ENCODE peak calls at places on chromosomes 3 and 15, in five cellular contexts. One of them, this sample, is unnamed.

GRCh38 chr3:131224886-131225550 is 156.6 kb upstream of the NUDT16 start:
- DNase-seq in astrocyte of the spinal cord: peak; percentile 65
- DNase-seq in brain microvascular endothelial cell: peak; percentile 67
- DNase-seq in breast epithelium: no peak
- DNase-seq in cardiac muscle cell: no peak
- DNase-seq in this sample: peak; percentile 61

GRCh38 chr3:12973827-12974226 is 99.4 kb downstream of the IQSEC1 start:
- DNase-seq in cardiac muscle cell: no peak
- DNase-seq in breast epithelium: no peak
- DNase-seq in astrocyte of the spinal cord: no peak
- DNase-seq in brain microvascular endothelial cell: no peak
- DNase-seq in this sample: no peak

GRCh38 chr3:72131899-72132298 is 347.0 kb upstream of the PROK2 start:
- DNase-seq in breast epithelium: no peak
- DNase-seq in cardiac muscle cell: no peak
- DNase-seq in astrocyte of the spinal cord: no peak
- DNase-seq in brain microvascular endothelial cell: no peak
- DNase-seq in this sample: no peak

GRCh38 chr3:56761887-56762605 is 39.7 kb downstream of the ARHGEF3 start:
- DNase-seq in cardiac muscle cell: no peak
- DNase-seq in brain microvascular endothelial cell: no peak
- DNase-seq in breast epithelium: no peak
- DNase-seq in astrocyte of the spinal cord: peak; percentile 26
- DNase-seq in this sample: peak; percentile 54

GRCh38 chr15:28122038-28122949 is 23.2 kb upstream of the OCA2 start:
- DNase-seq in brain microvascular endothelial cell: no peak
- DNase-seq in breast epithelium: no peak
- DNase-seq in cardiac muscle cell: no peak
- DNase-seq in astrocyte of the spinal cord: no peak
- DNase-seq in this sample: no peak

GRCh38 chr15:25469377-25469776 is 30.6 kb upstream of the UBE3A start:
- DNase-seq in breast epithelium: no peak
- DNase-seq in astrocyte of the spinal cord: no peak
- DNase-seq in cardiac muscle cell: no peak
- DNase-seq in brain microvascular endothelial cell: no peak
- DNase-seq in this sample: peak; percentile 26

GRCh38 chr3:40920041-40920440 is 279.3 kb upstream of the CTNNB1 start:
- DNase-seq in astrocyte of the spinal cord: peak; percentile 79
- DNase-seq in cardiac muscle cell: no peak
- DNase-seq in brain microvascular endothelial cell: peak; percentile 52
- DNase-seq in breast epithelium: no peak
- DNase-seq in this sample: peak; percentile 58

GRCh38 chr3:146142757-146143156 is 18.2 kb downstream of the PLOD2 start:
- DNase-seq in cardiac muscle cell: peak; percentile 26
- DNase-seq in astrocyte of the spinal cord: peak; percentile 66
- DNase-seq in breast epithelium: no peak
- DNase-seq in brain microvascular endothelial cell: peak; percentile 64
- DNase-seq in this sample: peak; percentile 71

GRCh38 chr15:88476635-88477038 is 9.1 kb downstream of the MRPS11 start:
- DNase-seq in breast epithelium: no peak
- DNase-seq in cardiac muscle cell: peak; percentile 63
- DNase-seq in brain microvascular endothelial cell: peak; percentile 20
- DNase-seq in astrocyte of the spinal cord: peak; percentile 33
- DNase-seq in this sample: peak; percentile 68

GRCh38 chr3:156816794-156817741 is 9.1 kb upstream of the LEKR1 start:
- DNase-seq in brain microvascular endothelial cell: peak; percentile 91
- DNase-seq in astrocyte of the spinal cord: peak; percentile 73
- DNase-seq in breast epithelium: peak; percentile 79
- DNase-seq in cardiac muscle cell: peak; percentile 91
- DNase-seq in this sample: peak; percentile 59

GRCh38 chr3:48560648-48561018 is 2.9 kb downstream of the UCN2 start:
- DNase-seq in astrocyte of the spinal cord: no peak
- DNase-seq in brain microvascular endothelial cell: no peak
- DNase-seq in cardiac muscle cell: peak; percentile 79
- DNase-seq in breast epithelium: no peak
- DNase-seq in this sample: no peak

GRCh38 chr3:48561045-48561736 is 2.4 kb downstream of the UCN2 start:
- DNase-seq in brain microvascular endothelial cell: peak; percentile 42
- DNase-seq in breast epithelium: no peak
- DNase-seq in cardiac muscle cell: peak; percentile 92
- DNase-seq in astrocyte of the spinal cord: peak; percentile 69
- DNase-seq in this sample: peak; percentile 66

GRCh38 chr3:48555949-48556795 is 431 bp downstream of the PFKFB4 start:
- DNase-seq in brain microvascular endothelial cell: no peak
- DNase-seq in cardiac muscle cell: no peak
- DNase-seq in astrocyte of the spinal cord: no peak
- DNase-seq in breast epithelium: no peak
- DNase-seq in this sample: no peak

GRCh38 chr3:48556796-48557626 is at the start of gene PFKFB4:
- DNase-seq in cardiac muscle cell: peak; percentile 99
- DNase-seq in breast epithelium: peak; percentile 99
- DNase-seq in brain microvascular endothelial cell: peak; percentile 99
- DNase-seq in astrocyte of the spinal cord: peak; percentile 99
- DNase-seq in this sample: peak; percentile 99

GRCh38 chr3:48558446-48559134 is 2.0 kb upstream of the PFKFB4 start:
- DNase-seq in astrocyte of the spinal cord: no peak
- DNase-seq in cardiac muscle cell: no peak
- DNase-seq in breast epithelium: no peak
- DNase-seq in brain microvascular endothelial cell: no peak
- DNase-seq in this sample: no peak
- TF ChIP-seq CTCF in astrocyte of the spinal cord: no peak
- TF ChIP-seq CTCF in cardiac muscle cell: no peak
- TF ChIP-seq CTCF in breast epithelium: no peak
- TF ChIP-seq CTCF in brain microvascular endothelial cell: no peak
- TF ChIP-seq CTCF in this sample: no peak

DNA sequence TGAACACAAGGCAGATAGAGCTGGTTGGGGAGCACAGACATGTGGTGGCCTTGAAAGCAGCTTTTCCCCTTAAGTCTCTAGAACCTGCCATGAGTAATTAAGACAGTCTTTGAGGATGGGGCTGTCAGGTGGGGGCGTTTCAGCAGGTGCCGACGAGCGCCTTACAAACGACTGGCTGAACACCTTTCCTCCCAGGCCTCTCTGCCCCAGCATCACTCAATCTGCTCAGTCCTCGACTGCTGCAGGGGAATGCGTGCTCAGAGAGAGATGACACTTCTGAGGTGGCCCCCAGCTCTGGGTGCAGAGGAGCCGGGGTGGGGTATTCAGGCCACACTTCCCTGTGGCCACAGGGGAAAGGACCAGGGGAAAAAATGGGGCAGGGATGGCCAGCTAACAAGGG is 8.1 kb upstream of the NCKIPSD start:
- DNase-seq in cardiac muscle cell: no peak
- DNase-seq in brain microvascular endothelial cell: no peak
- DNase-seq in astrocyte of the spinal cord: no peak
- DNase-seq in breast epithelium: no peak
- DNase-seq in this sample: no peak
- H3K4me3 ChIP-seq in cardiac muscle cell: no peak overlapping the region
- H3K4me3 ChIP-seq in brain microvascular endothelial cell: peak overlapping the region; percentile 49
- H3K4me3 ChIP-seq in astrocyte of the spinal cord: peak overlapping the region; percentile 22
- H3K4me3 ChIP-seq in breast epithelium: peak overlapping the region; percentile 55
- H3K4me3 ChIP-seq in this sample: peak overlapping the region; percentile 52

DNA sequence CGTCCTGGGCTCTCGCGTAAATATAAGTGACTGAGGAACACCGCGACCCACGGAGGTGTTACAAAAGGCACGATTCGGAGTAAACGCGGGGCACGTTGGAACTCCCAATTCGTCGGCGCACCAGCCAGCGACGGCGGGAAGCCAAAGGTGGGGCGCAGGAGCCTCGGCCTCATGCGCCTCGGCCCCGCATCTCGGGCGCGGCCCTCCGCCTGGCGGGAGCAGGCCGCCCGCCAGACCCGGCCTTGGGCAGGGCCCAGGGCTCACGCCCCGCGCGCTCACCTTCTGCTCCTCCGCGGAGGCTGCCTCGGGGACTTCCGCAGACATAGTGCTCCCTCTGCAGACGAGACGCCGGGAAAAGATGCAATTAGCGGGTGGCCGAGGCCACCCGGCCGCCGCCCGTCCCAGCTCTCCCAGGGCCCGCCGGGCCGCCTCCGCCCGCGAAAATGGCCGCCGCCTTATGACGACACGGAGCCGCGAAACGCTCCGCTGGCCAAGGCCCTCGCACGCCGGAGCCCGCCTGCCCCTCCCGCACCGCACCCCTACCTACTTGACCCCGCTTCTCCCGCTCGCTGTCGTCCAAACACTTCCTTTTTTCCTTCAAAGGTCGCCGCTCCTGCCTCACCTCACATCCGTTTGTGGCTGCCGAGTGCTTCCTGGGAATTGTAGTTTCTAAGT is at the start of gene ARPP19:
- DNase-seq in astrocyte of the spinal cord: peak; percentile 94
- DNase-seq in breast epithelium: peak; percentile 87
- DNase-seq in cardiac muscle cell: peak; percentile 95
- DNase-seq in brain microvascular endothelial cell: peak; percentile 84
- DNase-seq in this sample: peak; percentile 90
- TF ChIP-seq CTCF in astrocyte of the spinal cord: no peak
- TF ChIP-seq CTCF in breast epithelium: no peak
- TF ChIP-seq CTCF in cardiac muscle cell: peak; percentile 15
- TF ChIP-seq CTCF in brain microvascular endothelial cell: peak; percentile 6
- TF ChIP-seq CTCF in this sample: no peak

DNA sequence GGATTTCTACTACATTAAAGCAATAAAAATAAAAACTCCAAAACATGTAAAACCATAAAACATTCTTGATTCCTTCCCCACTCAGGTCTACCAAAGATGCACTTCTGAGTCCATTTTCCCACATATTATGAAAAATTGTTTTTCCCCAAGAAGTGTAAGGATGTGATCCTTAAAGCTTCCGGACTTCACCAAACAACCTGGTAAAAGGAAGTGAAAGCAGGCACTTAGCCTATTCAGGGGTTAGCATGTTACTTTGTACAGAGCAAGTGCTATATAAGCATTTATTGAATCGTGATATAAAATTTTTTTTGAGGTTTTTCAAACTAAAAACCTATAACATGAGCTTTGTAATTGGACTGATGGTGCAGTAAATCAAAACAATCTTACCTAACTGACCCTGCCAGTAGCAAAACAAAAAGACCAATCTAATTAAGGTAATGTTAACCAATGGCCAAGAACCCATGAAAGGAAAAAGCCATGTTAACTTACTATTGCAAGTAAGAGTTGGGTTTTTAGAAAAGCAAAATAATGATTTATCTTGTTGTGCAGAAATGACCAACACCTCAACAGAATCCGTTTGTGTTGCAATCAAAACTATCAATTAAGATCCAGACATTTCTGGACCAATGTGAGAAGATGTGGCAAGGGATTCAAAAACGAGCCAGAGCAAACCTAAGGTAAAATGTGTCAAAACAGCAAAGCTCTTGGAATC is 1.8 kb downstream of the SETD2 start:
- DNase-seq in cardiac muscle cell: no peak
- DNase-seq in astrocyte of the spinal cord: no peak
- DNase-seq in brain microvascular endothelial cell: no peak
- DNase-seq in breast epithelium: no peak
- DNase-seq in this sample: no peak
- H3K4me3 ChIP-seq in cardiac muscle cell: peak overlapping the region; percentile 98
- H3K4me3 ChIP-seq in astrocyte of the spinal cord: peak overlapping the region; percentile 81
- H3K4me3 ChIP-seq in brain microvascular endothelial cell: peak overlapping the region; percentile 85
- H3K4me3 ChIP-seq in breast epithelium: peak overlapping the region; percentile 99
- H3K4me3 ChIP-seq in this sample: peak overlapping the region; percentile 68

This sample was measured in fibroblast of mammary gland.